ENCODE peak calls at places on chromosomes 4 and X, in four cellular contexts. R is IMR-90, C is B cell, B is cardiac muscle cell. T is an unnamed sample.

GRCh38 chrX:151396042-151396826 is 772 bp upstream of the VMA21 start:
- DNase-seq in R (peak), C (peak), B (no peak), T (no peak)

GRCh38 chrX:46461653-46462191 is 83.5 kb downstream of the ZNF674 start:
- DNase-seq in R (no peak), C (no peak), B (no peak), T (no peak)

GRCh38 chr4:184471872-184472539 is 2.3 kb downstream of the IRF2 start:
- DNase-seq in R (peak), C (peak), B (peak), T (no peak)

GRCh38 chr4:75344915-75345314 is 169.3 kb downstream of the RCHY1 start:
- DNase-seq in R (peak), C (no peak), B (peak), T (no peak)

GRCh38 chrX:26915064-26915463 is 548.1 kb downstream of the PPP4R3C start:
- DNase-seq in R (no peak), C (no peak), B (no peak), T (no peak)

GRCh38 chrX:112211459-112211858 is 128.9 kb upstream of the TRPC5 start:
- DNase-seq in R (peak), C (no peak), B (no peak), T (no peak)

GRCh38 chr4:158122501-158122900 is 50.3 kb downstream of the GASK1B start:
- DNase-seq in R (peak), C (no peak), B (peak), T (no peak)

GRCh38 chr4:15336410-15337184 is 91.2 kb upstream of the C1QTNF7 start:
- DNase-seq in R (peak), C (no peak), B (peak), T (no peak)

GRCh38 chrX:17537652-17538301 is 162.8 kb downstream of the NHS start:
- DNase-seq in R (no peak), C (no peak), B (no peak), T (no peak)

GRCh38 chr4:52665592-52665991 is 6.5 kb upstream of the USP46 start:
- DNase-seq in R (no peak), C (peak), B (no peak), T (no peak)

GRCh38 chr4:75069493-75070074 is 136.7 kb downstream of the PARM1 start:
- DNase-seq in R (no peak), C (no peak), B (no peak), T (no peak)

GRCh38 chr4:8144359-8144758 is 14.3 kb downstream of the ABLIM2 start:
- DNase-seq in R (no peak), C (no peak), B (peak), T (no peak)

GRCh38 chr4:125704726-125705125 is 390.0 kb downstream of the FAT4 start:
- DNase-seq in R (peak), C (no peak), B (peak), T (no peak)

GRCh38 chr4:73619351-73619750 is 885 bp downstream of the RASSF6 start:
- DNase-seq in R (no peak), C (no peak), B (no peak), T (no peak)

GRCh38 chr4:127788517-127788916 is 6.4 kb downstream of the HSPA4L start:
- DNase-seq in R (no peak), C (no peak), B (peak), T (no peak)